ENCODE peak calls at places on chromosomes 4 and X, in six cellular contexts. C, H, U, B, L and A are unnamed samples.

GRCh38 chr4:4856071-4857000 is 3.1 kb upstream of the MSX1 start:
- DNase-seq in C (no peak), H (peak; percentile 40), U (no peak), B (no peak), L (no peak), A (no peak)

GRCh38 chr4:99404595-99405287 is 30.4 kb downstream of the ADH7 start:
- DNase-seq in C (no peak), H (peak; percentile 93), U (no peak), B (peak; percentile 75), L (peak; percentile 83), A (no peak)

GRCh38 chr4:110368409-110368808 is 107.5 kb upstream of the ENPEP start:
- DNase-seq in C (no peak), H (no peak), U (no peak), B (no peak), L (no peak), A (no peak)

GRCh38 chr4:11843340-11843739 is 414.6 kb upstream of the HS3ST1 start:
- DNase-seq in C (no peak), H (no peak), U (no peak), B (no peak), L (no peak), A (no peak)

GRCh38 chrX:31233941-31234496 is 162.2 kb upstream of the FTHL17 start:
- DNase-seq in C (no peak), H (no peak), U (no peak), B (no peak), L (no peak), A (no peak)

GRCh38 chr4:187380181-187380581 is 615.4 kb upstream of the ZFP42 start:
- DNase-seq in C (no peak), H (no peak), U (peak; percentile 52), B (no peak), L (no peak), A (no peak)

GRCh38 chrX:119790977-119791436 is 423 bp downstream of the RPL39 start:
- DNase-seq in C (peak; percentile 35), H (peak; percentile 31), U (no peak), B (no peak), L (no peak), A (no peak)

GRCh38 chrX:6793000-6793399 is 258.1 kb upstream of the VCX3A start:
- DNase-seq in C (no peak), H (no peak), U (no peak), B (no peak), L (no peak), A (no peak)

GRCh38 chr4:16641971-16642370 is 256.5 kb downstream of the LDB2 start:
- DNase-seq in C (no peak), H (no peak), U (no peak), B (no peak), L (no peak), A (no peak)

GRCh38 chr4:56048621-56049427 is 100.1 kb downstream of the CEP135 start:
- DNase-seq in C (no peak), H (peak; percentile 59), U (no peak), B (no peak), L (no peak), A (no peak)

GRCh38 chr4:168630445-168631187 is 133.8 kb downstream of the PALLD start:
- DNase-seq in C (no peak), H (peak; percentile 95), U (no peak), B (no peak), L (no peak), A (no peak)

GRCh38 chr4:176438401-176438800 is 118.6 kb downstream of the SPCS3 start:
- DNase-seq in C (no peak), H (no peak), U (no peak), B (no peak), L (peak; percentile 35), A (no peak)

GRCh38 chr4:110904435-110905050 is 281.7 kb upstream of the PITX2 start:
- DNase-seq in C (no peak), H (peak; percentile 12), U (no peak), B (no peak), L (peak; percentile 71), A (no peak)

GRCh38 chrX:112081781-112082482 is 644 bp downstream of the TRPC5 start:
- DNase-seq in C (no peak), H (no peak), U (no peak), B (no peak), L (no peak), A (no peak)

GRCh38 chr4:154364012-154364863 is 127.4 kb downstream of the DCHS2 start:
- DNase-seq in C (no peak), H (no peak), U (no peak), B (peak; percentile 69), L (no peak), A (no peak)

GRCh38 chr4:96315815-96316214 is 475.9 kb downstream of the PDHA2 start:
- DNase-seq in C (no peak), H (no peak), U (no peak), B (no peak), L (no peak), A (no peak)

GRCh38 chr4:164956766-164957643 is 20.5 kb downstream of the TRIM61 start:
- DNase-seq in C (peak; percentile 42), H (peak; percentile 75), U (peak; percentile 89), B (peak; percentile 75), L (peak; percentile 56), A (peak; percentile 45)

GRCh38 chr4:5142726-5143125 is 91.4 kb downstream of the STK32B start:
- DNase-seq in C (no peak), H (peak; percentile 38), U (no peak), B (no peak), L (peak; percentile 12), A (no peak)

GRCh38 chrX:21735038-21735752 is 22.7 kb downstream of the SMPX start:
- DNase-seq in C (no peak), H (peak; percentile 73), U (no peak), B (no peak), L (no peak), A (no peak)

GRCh38 chr4:55947912-55948725 is 626 bp upstream of the CEP135 start:
- DNase-seq in C (peak; percentile 52), H (peak; percentile 92), U (no peak), B (no peak), L (peak; percentile 77), A (no peak)

GRCh38 chr4:68951078-68951805 is at the start of gene UGT2A3:
- DNase-seq in C (no peak), H (no peak), U (no peak), B (no peak), L (no peak), A (no peak)

GRCh38 chrX:49185062-49185394 is 1.1 kb downstream of the PRICKLE3 start:
- DNase-seq in C (no peak), H (no peak), U (no peak), B (no peak), L (no peak), A (no peak)

GRCh38 chr4:82710202-82710929 is 88.2 kb downstream of the SCD5 start:
- DNase-seq in C (no peak), H (no peak), U (no peak), B (no peak), L (no peak), A (no peak)

GRCh38 chrX:13515181-13515930 is 54.0 kb upstream of the EGFL6 start:
- DNase-seq in C (no peak), H (no peak), U (no peak), B (no peak), L (no peak), A (no peak)

GRCh38 chr4:76208005-76208765 is 5.4 kb downstream of the SCARB2 start:
- DNase-seq in C (no peak), H (peak; percentile 86), U (peak; percentile 77), B (peak; percentile 88), L (peak; percentile 82), A (no peak)

GRCh38 chr4:6734165-6734786 is 18.3 kb downstream of the BLOC1S4 start:
- DNase-seq in C (no peak), H (no peak), U (no peak), B (peak; percentile 54), L (no peak), A (no peak)

GRCh38 chrX:9466711-9467110 is 1.9 kb downstream of the TBL1X start:
- DNase-seq in C (no peak), H (no peak), U (no peak), B (no peak), L (no peak), A (no peak)

GRCh38 chrX:71533850-71534515 is 1.1 kb downstream of the OGT start:
- DNase-seq in C (peak; percentile 43), H (peak; percentile 48), U (peak; percentile 45), B (peak; percentile 72), L (no peak), A (no peak)

GRCh38 chr4:63528592-63528991 is 880.7 kb downstream of the TECRL start:
- DNase-seq in C (no peak), H (no peak), U (no peak), B (no peak), L (no peak), A (no peak)
- TF ChIP-seq CTCF in C (no peak), H (peak; percentile 13), U (no peak), B (no peak), L (no peak), A (no peak)

GRCh38 chr4:622996-623913 is 2.1 kb upstream of the PDE6B start:
- DNase-seq in C (no peak), H (no peak), U (no peak), B (no peak), L (no peak), A (no peak)
- TF ChIP-seq CTCF in C (no peak), H (no peak), U (no peak), B (no peak), L (no peak), A (no peak)

DNA sequence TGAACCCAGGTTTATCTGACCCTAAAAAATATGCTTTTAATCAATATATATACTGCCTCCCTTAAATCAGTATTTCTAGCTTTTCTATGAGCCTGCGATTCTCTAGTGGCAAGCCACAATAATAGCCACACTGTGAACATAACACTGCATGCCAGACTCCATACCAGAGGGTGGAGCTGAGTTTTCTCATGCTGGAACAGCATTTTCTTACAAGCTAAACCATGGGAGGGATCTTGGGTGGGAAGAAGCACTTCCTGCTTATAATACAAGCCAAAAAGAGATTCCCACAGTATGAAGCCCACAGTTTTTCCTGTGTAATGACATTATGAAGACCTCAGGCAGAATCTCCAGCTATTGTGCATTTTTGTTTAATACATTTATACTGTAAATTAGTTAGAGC is 74.4 kb upstream of the EOLA2 start:
- DNase-seq in C (no peak), H (peak; percentile 28), U (no peak), B (no peak), L (no peak), A (no peak)
- TF ChIP-seq CTCF in C (no peak), H (no peak), U (no peak), B (no peak), L (no peak), A (no peak)

GRCh38 chr4:88591787-88592599 is at the start of gene HERC3:
- DNase-seq in C (peak; percentile 82), H (peak; percentile 90), U (peak; percentile 94), B (peak; percentile 96), L (no peak), A (peak; percentile 58)
- TF ChIP-seq CTCF in C (no peak), H (no peak), U (peak; percentile 29), B (no peak), L (no peak), A (no peak)

GRCh38 chr4:161320377-161320776 is 843.4 kb downstream of the FSTL5 start:
- DNase-seq in C (no peak), H (no peak), U (no peak), B (no peak), L (no peak), A (no peak)
- TF ChIP-seq CTCF in C (no peak), H (peak; percentile 49), U (peak; percentile 31), B (no peak), L (peak; percentile 17), A (no peak)

DNA sequence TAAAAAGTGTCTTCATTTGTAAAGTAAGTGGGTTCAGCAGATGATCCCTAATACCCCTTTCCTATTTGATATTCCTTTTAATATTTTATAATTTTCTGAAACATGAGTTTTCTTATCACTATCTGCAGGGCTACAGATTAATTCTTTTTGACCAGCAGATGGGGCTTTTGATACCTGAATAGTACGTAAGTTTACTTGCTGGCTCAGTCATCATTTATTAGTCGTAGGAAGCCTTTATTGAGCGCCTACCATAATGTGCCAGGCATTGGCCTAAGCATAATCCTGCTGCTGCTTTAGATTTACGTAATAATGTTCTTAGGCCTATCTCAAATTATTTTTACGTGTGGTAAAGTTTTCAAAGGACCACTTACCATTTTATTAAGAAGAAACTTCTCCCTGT is 33.1 kb downstream of the OSTC start:
- DNase-seq in C (no peak), H (peak; percentile 52), U (no peak), B (no peak), L (no peak), A (no peak)
- TF ChIP-seq CTCF in C (no peak), H (peak; percentile 40), U (no peak), B (no peak), L (peak; percentile 30), A (no peak)